ENCODE peak calls at places on chromosome 1, in five cellular contexts. One of them, this sample, is unnamed.

GRCh38 chr1:151968058-151968457 is 25.6 kb downstream of the S100A10 start:
- DNase-seq in SK-N-SH: no peak
- DNase-seq in stomach: peak
- DNase-seq in transverse colon: peak
- DNase-seq in sigmoid colon: no peak
- DNase-seq in this sample: no peak

GRCh38 chr1:42143875-42144274 is 9.3 kb upstream of the GUCA2B start:
- DNase-seq in SK-N-SH: no peak
- DNase-seq in stomach: no peak
- DNase-seq in transverse colon: no peak
- DNase-seq in sigmoid colon: no peak
- DNase-seq in this sample: no peak

GRCh38 chr1:45772971-45773370 is 22.5 kb upstream of the IPP start:
- DNase-seq in SK-N-SH: no peak
- DNase-seq in stomach: no peak
- DNase-seq in transverse colon: no peak
- DNase-seq in sigmoid colon: no peak
- DNase-seq in this sample: no peak

GRCh38 chr1:247373721-247374141 is 42.1 kb upstream of the ZNF496 start:
- DNase-seq in SK-N-SH: peak
- DNase-seq in stomach: peak
- DNase-seq in transverse colon: peak
- DNase-seq in sigmoid colon: peak
- DNase-seq in this sample: no peak

GRCh38 chr1:45629035-45629434 is 5.2 kb upstream of the CCDC17 start:
- DNase-seq in SK-N-SH: no peak
- DNase-seq in stomach: no peak
- DNase-seq in transverse colon: no peak
- DNase-seq in sigmoid colon: no peak
- DNase-seq in this sample: no peak

GRCh38 chr1:36871146-36871971 is 163.0 kb downstream of the GRIK3 start:
- DNase-seq in SK-N-SH: peak
- DNase-seq in stomach: no peak
- DNase-seq in transverse colon: no peak
- DNase-seq in sigmoid colon: peak
- DNase-seq in this sample: no peak

GRCh38 chr1:68954841-68955240 is 458.0 kb upstream of the DEPDC1 start:
- DNase-seq in SK-N-SH: no peak
- DNase-seq in stomach: no peak
- DNase-seq in transverse colon: no peak
- DNase-seq in sigmoid colon: no peak
- DNase-seq in this sample: no peak

GRCh38 chr1:93207211-93207610 is 26.7 kb downstream of the CCDC18 start:
- DNase-seq in SK-N-SH: no peak
- DNase-seq in stomach: no peak
- DNase-seq in transverse colon: no peak
- DNase-seq in sigmoid colon: no peak
- DNase-seq in this sample: no peak

GRCh38 chr1:40895601-40896000 is 33.4 kb upstream of the CITED4 start:
- DNase-seq in SK-N-SH: no peak
- DNase-seq in stomach: no peak
- DNase-seq in transverse colon: no peak
- DNase-seq in sigmoid colon: no peak
- DNase-seq in this sample: no peak

GRCh38 chr1:233143266-233143665 is 152.3 kb downstream of the PCNX2 start:
- DNase-seq in SK-N-SH: no peak
- DNase-seq in stomach: no peak
- DNase-seq in transverse colon: no peak
- DNase-seq in sigmoid colon: no peak
- DNase-seq in this sample: no peak

GRCh38 chr1:21783679-21784603 is 992 bp upstream of the USP48 start:
- DNase-seq in SK-N-SH: peak
- DNase-seq in stomach: peak
- DNase-seq in transverse colon: peak
- DNase-seq in sigmoid colon: no peak
- DNase-seq in this sample: no peak

GRCh38 chr1:37755290-37755689 is 9.6 kb downstream of the EPHA10 start:
- DNase-seq in SK-N-SH: no peak
- DNase-seq in stomach: no peak
- DNase-seq in transverse colon: no peak
- DNase-seq in sigmoid colon: no peak
- DNase-seq in this sample: no peak

GRCh38 chr1:15969321-15969880 is 6.5 kb downstream of the ZBTB17 start:
- DNase-seq in SK-N-SH: no peak
- DNase-seq in stomach: no peak
- DNase-seq in transverse colon: no peak
- DNase-seq in sigmoid colon: no peak
- DNase-seq in this sample: no peak

GRCh38 chr1:235127774-235128452 is 724 bp downstream of the TOMM20 start:
- DNase-seq in SK-N-SH: no peak
- DNase-seq in stomach: no peak
- DNase-seq in transverse colon: no peak
- DNase-seq in sigmoid colon: no peak
- DNase-seq in this sample: peak

GRCh38 chr1:88773540-88774150 is 89.6 kb downstream of the PKN2 start:
- DNase-seq in SK-N-SH: no peak
- DNase-seq in stomach: no peak
- DNase-seq in transverse colon: peak
- DNase-seq in sigmoid colon: no peak
- DNase-seq in this sample: no peak

GRCh38 chr1:182330303-182330702 is 61.3 kb downstream of the GLUL start:
- DNase-seq in SK-N-SH: no peak
- DNase-seq in stomach: peak
- DNase-seq in transverse colon: peak
- DNase-seq in sigmoid colon: peak
- DNase-seq in this sample: no peak

GRCh38 chr1:76336951-76337371 is 262.4 kb downstream of the ST6GALNAC3 start:
- DNase-seq in SK-N-SH: peak
- DNase-seq in stomach: no peak
- DNase-seq in transverse colon: peak
- DNase-seq in sigmoid colon: peak
- DNase-seq in this sample: no peak

GRCh38 chr1:172698224-172698623 is 39.3 kb downstream of the FASLG start:
- DNase-seq in SK-N-SH: no peak
- DNase-seq in stomach: no peak
- DNase-seq in transverse colon: no peak
- DNase-seq in sigmoid colon: no peak
- DNase-seq in this sample: no peak

GRCh38 chr1:19485362-19486187 is at the start of gene CAPZB:
- DNase-seq in SK-N-SH: peak
- DNase-seq in stomach: peak
- DNase-seq in transverse colon: peak
- DNase-seq in sigmoid colon: peak
- DNase-seq in this sample: no peak

GRCh38 chr1:19453843-19454242 is 31.5 kb downstream of the CAPZB start:
- DNase-seq in SK-N-SH: no peak
- DNase-seq in stomach: no peak
- DNase-seq in transverse colon: no peak
- DNase-seq in sigmoid colon: peak
- DNase-seq in this sample: no peak

GRCh38 chr1:219555802-219556201 is 57.1 kb downstream of the ZC3H11B start:
- DNase-seq in SK-N-SH: no peak
- DNase-seq in stomach: no peak
- DNase-seq in transverse colon: no peak
- DNase-seq in sigmoid colon: no peak
- DNase-seq in this sample: no peak

GRCh38 chr1:40001456-40001855 is 39.1 kb upstream of the CAP1 start:
- DNase-seq in SK-N-SH: no peak
- DNase-seq in stomach: no peak
- DNase-seq in transverse colon: no peak
- DNase-seq in sigmoid colon: no peak
- DNase-seq in this sample: no peak

GRCh38 chr1:214296860-214297699 is 16.1 kb downstream of the SMYD2 start:
- DNase-seq in SK-N-SH: no peak
- DNase-seq in stomach: no peak
- DNase-seq in transverse colon: no peak
- DNase-seq in sigmoid colon: no peak
- DNase-seq in this sample: no peak

GRCh38 chr1:1916882-1917281 is 1.8 kb downstream of the CALML6 start:
- DNase-seq in SK-N-SH: no peak
- DNase-seq in stomach: no peak
- DNase-seq in transverse colon: peak
- DNase-seq in sigmoid colon: no peak
- DNase-seq in this sample: no peak

GRCh38 chr1:2208309-2209239 is 14.0 kb upstream of the FAAP20 start:
- DNase-seq in SK-N-SH: no peak
- DNase-seq in stomach: peak
- DNase-seq in transverse colon: peak
- DNase-seq in sigmoid colon: peak
- DNase-seq in this sample: no peak

GRCh38 chr1:228142616-228143203 is 2.6 kb downstream of the GUK1 start:
- DNase-seq in SK-N-SH: no peak
- DNase-seq in stomach: peak
- DNase-seq in transverse colon: no peak
- DNase-seq in sigmoid colon: no peak
- DNase-seq in this sample: peak

GRCh38 chr1:228143480-228144212 is 3.6 kb downstream of the GUK1 start:
- DNase-seq in SK-N-SH: peak
- DNase-seq in stomach: no peak
- DNase-seq in transverse colon: no peak
- DNase-seq in sigmoid colon: peak
- DNase-seq in this sample: no peak

GRCh38 chr1:228145050-228145343 is 4.7 kb upstream of the GJC2 start:
- DNase-seq in SK-N-SH: peak
- DNase-seq in stomach: no peak
- DNase-seq in transverse colon: no peak
- DNase-seq in sigmoid colon: no peak
- DNase-seq in this sample: no peak

GRCh38 chr1:228145498-228146425 is 4.0 kb upstream of the GJC2 start:
- DNase-seq in SK-N-SH: peak
- DNase-seq in stomach: no peak
- DNase-seq in transverse colon: no peak
- DNase-seq in sigmoid colon: no peak
- DNase-seq in this sample: no peak

GRCh38 chr1:228144213-228145049 is 4.4 kb downstream of the GUK1 start:
- DNase-seq in SK-N-SH: peak
- DNase-seq in stomach: peak
- DNase-seq in transverse colon: no peak
- DNase-seq in sigmoid colon: peak
- DNase-seq in this sample: no peak
- TF ChIP-seq CTCF in SK-N-SH: no peak
- TF ChIP-seq CTCF in stomach: no peak
- TF ChIP-seq CTCF in transverse colon: no peak
- TF ChIP-seq CTCF in sigmoid colon: no peak
- TF ChIP-seq CTCF in this sample: no peak

DNA sequence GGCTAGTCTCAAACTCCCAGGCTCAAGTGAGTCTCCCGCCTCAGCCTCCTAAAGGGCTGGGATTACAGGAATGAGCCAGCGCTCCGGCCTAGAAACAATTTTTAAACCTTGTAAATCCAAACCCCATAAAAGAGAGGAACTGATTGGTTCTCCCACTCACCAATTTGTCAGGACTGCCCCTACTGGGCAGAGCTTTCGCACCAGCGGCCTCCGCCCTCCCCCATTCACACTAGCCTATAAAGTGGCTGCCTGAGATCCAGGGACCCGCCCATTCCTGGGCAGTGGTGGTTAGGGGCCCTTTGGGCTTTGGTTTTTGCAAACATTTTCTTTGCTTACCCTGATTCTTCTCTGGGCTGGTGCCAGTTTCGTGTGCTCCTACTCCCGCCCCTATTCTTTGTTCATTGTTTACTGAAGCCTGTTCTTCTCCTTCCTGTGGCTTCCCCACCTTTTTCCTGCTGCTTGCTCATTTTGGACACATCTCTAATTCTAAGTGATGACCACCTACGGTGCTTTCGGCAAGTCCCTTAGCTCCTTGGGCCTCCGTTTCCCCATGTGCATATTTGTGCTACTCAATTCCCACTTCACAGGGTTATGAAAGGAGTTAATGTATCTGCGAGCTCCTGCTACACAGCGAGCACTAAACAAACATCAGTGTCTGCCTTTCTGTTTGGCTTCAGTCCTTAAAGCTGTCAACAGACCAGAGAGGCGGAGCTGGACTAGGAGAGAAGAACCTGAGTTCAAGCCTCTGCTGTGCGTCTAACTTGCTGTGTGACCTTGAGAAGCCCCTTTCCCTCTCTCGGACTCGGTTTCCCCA is 39.8 kb upstream of the CLIC4 start:
- DNase-seq in SK-N-SH: peak
- DNase-seq in stomach: peak
- DNase-seq in transverse colon: peak
- DNase-seq in sigmoid colon: peak
- DNase-seq in this sample: no peak
- TF ChIP-seq POLR2AphosphoS5 in SK-N-SH: no peak
- TF ChIP-seq POLR2AphosphoS5 in stomach: no peak
- TF ChIP-seq POLR2AphosphoS5 in transverse colon: no peak
- TF ChIP-seq POLR2AphosphoS5 in sigmoid colon: peak
- TF ChIP-seq POLR2AphosphoS5 in this sample: peak

GRCh38 chr1:31064115-31064514 is 1.4 kb downstream of the PUM1 start:
- DNase-seq in SK-N-SH: no peak
- DNase-seq in stomach: no peak
- DNase-seq in transverse colon: no peak
- DNase-seq in sigmoid colon: no peak
- DNase-seq in this sample: no peak

GRCh38 chr1:31064685-31065309 is 720 bp downstream of the PUM1 start:
- DNase-seq in SK-N-SH: peak
- DNase-seq in stomach: no peak
- DNase-seq in transverse colon: peak
- DNase-seq in sigmoid colon: no peak
- DNase-seq in this sample: no peak

GRCh38 chr1:31065310-31066217 is at the start of gene PUM1:
- DNase-seq in SK-N-SH: peak
- DNase-seq in stomach: peak
- DNase-seq in transverse colon: peak
- DNase-seq in sigmoid colon: peak
- DNase-seq in this sample: peak

GRCh38 chr1:31063636-31064035 is 1.9 kb downstream of the PUM1 start:
- DNase-seq in SK-N-SH: no peak
- DNase-seq in stomach: no peak
- DNase-seq in transverse colon: no peak
- DNase-seq in sigmoid colon: no peak
- DNase-seq in this sample: no peak

DNA sequence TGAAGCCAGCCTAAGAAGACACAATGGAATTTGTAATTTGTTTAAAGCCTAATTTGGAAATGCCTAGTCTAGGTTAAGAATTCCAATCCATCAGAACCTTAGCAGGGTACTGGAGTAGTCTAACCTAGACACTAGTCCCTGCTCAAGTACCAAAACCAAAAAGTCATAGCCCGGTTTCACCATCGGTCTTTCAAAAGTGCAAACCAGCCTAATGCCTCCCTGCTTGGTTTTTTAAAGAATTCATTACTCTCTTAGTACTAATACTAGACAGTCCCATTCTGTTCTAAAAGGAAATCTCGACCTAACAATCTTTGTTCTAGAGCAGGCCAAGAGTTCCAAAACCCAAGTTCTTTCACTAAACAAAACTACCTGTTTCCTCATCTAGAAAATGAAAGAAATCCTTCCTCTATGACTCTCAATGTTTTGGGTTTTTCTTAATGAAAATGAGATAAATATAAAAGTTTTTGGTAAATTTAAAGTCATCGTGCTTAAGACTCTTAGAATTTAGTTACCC is 2.6 kb downstream of the PUM1 start:
- DNase-seq in SK-N-SH: no peak
- DNase-seq in stomach: no peak
- DNase-seq in transverse colon: no peak
- DNase-seq in sigmoid colon: no peak
- DNase-seq in this sample: no peak
- H3K27ac ChIP-seq in SK-N-SH: no peak
- H3K27ac ChIP-seq in stomach: peak
- H3K27ac ChIP-seq in transverse colon: peak
- H3K27ac ChIP-seq in sigmoid colon: peak
- H3K27ac ChIP-seq in this sample: peak

GRCh38 chr1:6501414-6501813 is 9.9 kb upstream of the PLEKHG5 start:
- DNase-seq in SK-N-SH: peak
- DNase-seq in stomach: no peak
- DNase-seq in transverse colon: no peak
- DNase-seq in sigmoid colon: no peak
- DNase-seq in this sample: no peak
- TF ChIP-seq CTCF in SK-N-SH: no peak
- TF ChIP-seq CTCF in stomach: no peak
- TF ChIP-seq CTCF in transverse colon: no peak
- TF ChIP-seq CTCF in sigmoid colon: no peak
- TF ChIP-seq CTCF in this sample: no peak